ENCODE peak calls at places on chromosomes 7 and 10, in four cellular contexts. V is IMR-90, W is AG04450, P is prostate gland. N is an unnamed sample.

GRCh38 chr7:109751241-109751640 is 1181.6 kb downstream of the DNAJB9 start:
- DNase-seq in V (peak), W (no peak), P (no peak), N (peak)

GRCh38 chr10:21399392-21400015 is 126.0 kb downstream of the SKIDA1 start:
- DNase-seq in V (peak), W (peak), P (peak), N (peak)

GRCh38 chr10:45509491-45509890 is 135.5 kb downstream of the ALOX5 start:
- DNase-seq in V (no peak), W (no peak), P (no peak), N (no peak)

GRCh38 chr10:115818015-115818414 is 455.0 kb downstream of the GFRA1 start:
- DNase-seq in V (peak), W (no peak), P (no peak), N (no peak)

GRCh38 chr7:37336259-37336658 is 112.4 kb downstream of the ELMO1 start:
- DNase-seq in V (no peak), W (no peak), P (no peak), N (no peak)

GRCh38 chr7:150824379-150825177 is 24.0 kb downstream of the TMEM176A start:
- DNase-seq in V (no peak), W (no peak), P (no peak), N (no peak)

GRCh38 chr7:84675633-84676034 is 481.0 kb upstream of the SEMA3A start:
- DNase-seq in V (no peak), W (no peak), P (no peak), N (no peak)

GRCh38 chr7:69457912-69458491 is 140.3 kb upstream of the AUTS2 start:
- DNase-seq in V (no peak), W (no peak), P (no peak), N (no peak)

GRCh38 chr7:151123485-151124204 is 37.4 kb downstream of the AGAP3 start:
- DNase-seq in V (peak), W (peak), P (peak), N (peak)

GRCh38 chr10:103226011-103226410 is 19.7 kb upstream of the RPEL1 start:
- DNase-seq in V (no peak), W (no peak), P (no peak), N (no peak)

GRCh38 chr10:20147679-20148078 is 331.4 kb downstream of the PLXDC2 start:
- DNase-seq in V (no peak), W (no peak), P (no peak), N (no peak)

GRCh38 chr10:33306756-33307519 is 27.5 kb downstream of the NRP1 start:
- DNase-seq in V (peak), W (peak), P (no peak), N (peak)

GRCh38 chr7:2708041-2708440 is 20.0 kb downstream of the AMZ1 start:
- DNase-seq in V (no peak), W (no peak), P (no peak), N (no peak)

GRCh38 chr10:3805791-3806381 is 20.9 kb upstream of the KLF6 start:
- DNase-seq in V (peak), W (no peak), P (no peak), N (peak)

GRCh38 chr10:3807928-3808496 is 23.0 kb upstream of the KLF6 start:
- DNase-seq in V (no peak), W (no peak), P (no peak), N (no peak)

GRCh38 chr10:3807221-3807927 is 22.4 kb upstream of the KLF6 start:
- DNase-seq in V (no peak), W (no peak), P (no peak), N (no peak)

GRCh38 chr10:3805227-3805790 is 20.3 kb upstream of the KLF6 start:
- DNase-seq in V (peak), W (no peak), P (no peak), N (peak)

DNA sequence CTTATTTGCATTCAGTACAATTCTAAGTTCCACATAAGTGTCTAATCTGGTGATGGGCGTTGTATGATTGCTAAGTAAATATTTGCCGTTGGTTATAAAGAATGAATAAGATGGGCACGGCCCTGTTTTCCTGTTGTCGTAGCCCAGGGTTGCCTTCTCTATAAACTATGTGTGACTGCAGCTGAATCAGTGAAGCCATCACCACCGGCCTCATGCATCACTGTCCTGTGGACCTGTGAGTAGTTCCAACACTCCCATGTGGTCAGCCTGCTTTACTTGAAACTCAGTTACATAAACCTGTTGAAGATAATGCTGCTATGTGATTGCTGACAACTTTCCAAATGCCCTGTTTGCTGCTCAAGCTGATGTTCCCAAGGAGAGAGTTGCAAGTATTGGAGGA is 21.6 kb upstream of the KLF6 start:
- DNase-seq in V (peak), W (no peak), P (no peak), N (peak)
- H3K4me3 ChIP-seq in V (no peak), W (no peak), P (no peak), N (no peak)

GRCh38 chr10:72272689-72273409 is 875 bp upstream of the DDIT4 start:
- DNase-seq in V (peak), W (peak), P (peak), N (peak)
- TF ChIP-seq CTCF in V (no peak), W (no peak), P (no peak), N (no peak)

DNA sequence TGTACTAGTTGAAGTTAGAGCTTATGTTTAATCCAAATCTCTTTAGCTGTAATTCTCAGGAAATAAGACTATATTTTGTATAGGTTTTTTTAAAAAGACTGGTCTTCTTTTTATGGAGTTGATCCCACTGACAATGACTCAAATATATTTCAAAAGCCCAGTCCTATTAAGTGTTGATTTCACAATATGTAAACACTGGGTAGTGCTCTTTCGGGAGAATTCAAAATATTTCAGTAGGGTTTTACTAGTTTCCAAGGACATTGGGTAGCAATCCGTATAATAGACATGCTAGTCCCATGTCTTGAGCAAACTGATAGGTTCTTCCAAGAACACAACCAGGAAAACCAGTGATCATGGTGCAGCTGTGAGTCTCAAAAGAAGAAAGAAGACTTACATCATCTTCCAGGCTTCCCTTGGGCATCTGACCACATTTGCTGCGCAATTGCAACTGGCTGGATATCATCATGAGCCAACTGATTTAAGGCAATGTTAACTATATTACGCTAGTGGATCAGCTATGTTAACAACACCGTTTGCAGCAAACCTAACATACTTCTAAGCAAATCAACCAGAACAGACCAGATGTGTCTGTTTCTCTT is 59.3 kb upstream of the APBB1IP start:
- DNase-seq in V (no peak), W (no peak), P (no peak), N (no peak)
- H3K4me3 ChIP-seq in V (no peak), W (no peak), P (no peak), N (no peak)

GRCh38 chr7:47725031-47725780 is 143.3 kb upstream of the TNS3 start:
- DNase-seq in V (peak), W (no peak), P (no peak), N (peak)

GRCh38 chr7:47734949-47735291 is 153.0 kb upstream of the TNS3 start:
- DNase-seq in V (no peak), W (no peak), P (no peak), N (no peak)

GRCh38 chr7:47726047-47726726 is 144.3 kb upstream of the TNS3 start:
- DNase-seq in V (no peak), W (no peak), P (no peak), N (no peak)

GRCh38 chr7:47734287-47734948 is 152.5 kb upstream of the TNS3 start:
- DNase-seq in V (no peak), W (no peak), P (no peak), N (no peak)

DNA sequence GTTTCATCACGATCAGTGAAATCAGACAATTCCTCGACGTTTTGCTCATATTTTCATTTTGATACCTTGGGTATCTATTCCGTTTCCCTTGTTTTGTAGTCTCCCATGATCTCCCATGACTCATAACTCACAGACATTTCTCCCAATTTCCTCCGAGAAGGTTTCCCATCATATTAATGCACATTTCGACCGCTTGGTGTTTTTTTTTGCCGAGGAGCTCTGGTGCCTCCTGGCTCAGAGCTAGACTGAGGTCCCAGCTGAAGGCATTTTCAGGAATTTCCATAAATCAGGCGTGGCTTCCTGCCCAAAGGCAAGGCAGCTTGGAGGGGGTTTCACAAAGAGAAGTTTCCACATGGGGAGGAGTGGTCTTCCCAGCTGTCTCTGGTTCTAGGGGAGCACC is 148.2 kb upstream of the TNS3 start:
- DNase-seq in V (no peak), W (no peak), P (no peak), N (peak)
- TF ChIP-seq CTCF in V (no peak), W (no peak), P (no peak), N (no peak)

GRCh38 chr10:64503429-64503828 is 982.2 kb downstream of the REEP3 start:
- DNase-seq in V (no peak), W (no peak), P (no peak), N (no peak)

GRCh38 chr10:64506963-64507362 is 985.8 kb downstream of the REEP3 start:
- DNase-seq in V (no peak), W (no peak), P (no peak), N (no peak)

GRCh38 chr10:64505496-64505895 is 984.3 kb downstream of the REEP3 start:
- DNase-seq in V (no peak), W (no peak), P (no peak), N (no peak)

GRCh38 chr10:64502936-64503335 is 981.7 kb downstream of the REEP3 start:
- DNase-seq in V (no peak), W (no peak), P (no peak), N (no peak)

DNA sequence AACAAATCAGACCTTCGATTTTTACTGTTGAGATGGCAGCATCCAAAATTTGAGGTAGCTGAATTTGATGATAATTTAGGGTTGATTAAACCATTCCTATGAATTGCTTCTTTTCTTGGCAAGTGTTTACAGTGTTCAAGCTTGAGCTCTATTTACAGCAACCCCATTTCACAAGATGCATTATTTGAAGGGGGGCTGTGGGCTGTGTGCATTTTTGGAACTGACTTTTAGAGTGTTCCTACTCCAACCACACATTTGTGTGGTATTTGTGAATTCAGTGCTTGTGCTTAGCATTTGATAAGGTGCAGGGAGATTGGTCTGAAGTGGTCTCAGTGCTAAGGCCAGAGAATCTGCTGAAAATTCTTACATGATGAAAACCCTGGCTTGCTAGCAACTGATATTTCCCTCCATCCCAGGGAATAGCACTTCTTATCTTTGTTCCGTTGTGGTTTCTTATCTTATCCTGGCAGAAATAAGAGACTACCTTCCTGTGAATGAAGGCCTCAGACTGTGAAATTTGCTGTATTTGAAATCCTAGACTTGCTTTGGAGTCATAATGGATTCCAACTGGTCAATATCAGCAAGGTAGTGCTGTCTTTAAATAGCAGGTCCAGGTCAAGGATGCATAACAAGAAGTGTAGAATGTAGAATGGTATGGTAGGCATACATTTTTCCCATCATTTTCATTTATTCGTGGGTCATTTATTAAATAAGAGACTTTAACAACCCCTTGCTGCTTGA is 986.8 kb downstream of the REEP3 start:
- DNase-seq in V (no peak), W (no peak), P (no peak), N (no peak)
- H3K4me3 ChIP-seq in V (no peak), W (no peak), P (no peak), N (no peak)

DNA sequence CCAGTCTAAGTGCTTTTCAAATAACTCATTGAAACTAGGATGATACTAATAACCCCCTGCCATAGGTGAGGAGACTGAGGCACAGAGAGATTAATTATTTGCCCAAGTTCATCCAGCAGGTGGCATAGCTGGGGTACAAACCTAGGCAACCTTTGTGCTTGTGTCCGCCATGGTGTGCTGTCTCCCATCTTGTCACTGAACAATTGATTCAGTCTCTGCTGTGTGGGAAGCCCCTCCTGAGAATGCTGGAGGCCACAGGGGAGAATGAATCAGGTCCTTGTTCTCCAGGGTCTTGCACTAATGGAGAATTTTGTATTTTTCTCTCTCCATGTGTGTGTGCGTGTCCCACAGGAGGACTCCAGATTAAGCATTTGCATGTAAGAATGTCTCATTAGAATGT is 15.8 kb upstream of the TMEM236 start:
- DNase-seq in V (no peak), W (no peak), P (no peak), N (no peak)
- TF ChIP-seq CTCF in V (no peak), W (no peak), P (no peak), N (no peak)

GRCh38 chr10:1233031-1233430 is 176.8 kb downstream of the WDR37 start:
- DNase-seq in V (no peak), W (no peak), P (no peak), N (no peak)

GRCh38 chr10:1230138-1230537 is 174.0 kb downstream of the WDR37 start:
- DNase-seq in V (no peak), W (no peak), P (no peak), N (no peak)

GRCh38 chr10:1229574-1229973 is 173.4 kb downstream of the WDR37 start:
- DNase-seq in V (no peak), W (no peak), P (no peak), N (no peak)

GRCh38 chr10:1230592-1231275 is 174.5 kb downstream of the WDR37 start:
- DNase-seq in V (no peak), W (no peak), P (no peak), N (no peak)

GRCh38 chr10:1232164-1232911 is 176.2 kb downstream of the WDR37 start:
- DNase-seq in V (no peak), W (no peak), P (no peak), N (no peak)
- H3K4me3 ChIP-seq in V (no peak), W (no peak), P (no peak), N (no peak)